ENCODE peak calls at places on chromosomes 12 and 14, in four cellular contexts. T, E, C and K are unnamed samples.

GRCh38 chr12:87756721-87757120 is 272.5 kb downstream of the C12orf50 start:
- DNase-seq in C (peak), E (no peak), T (no peak), K (peak)

GRCh38 chr12:76029982-76030377 is 1.6 kb downstream of the PHLDA1 start:
- DNase-seq in C (peak), T (no peak), E (peak), K (no peak)

GRCh38 chr12:88202500-88202899 is 60.4 kb downstream of the TMTC3 start:
- DNase-seq in C (no peak), T (no peak), E (no peak), K (no peak)

GRCh38 chr14:71931492-71932228 is 569 bp upstream of the RGS6 start:
- DNase-seq in C (no peak), E (peak), T (no peak), K (no peak)

GRCh38 chr14:24055971-24056799 is 4.4 kb downstream of the CARMIL3 start:
- DNase-seq in T (no peak), E (no peak), C (no peak), K (no peak)

GRCh38 chr12:95325501-95325900 is 107.9 kb downstream of the VEZT start:
- DNase-seq in C (no peak), E (no peak), T (no peak), K (no peak)

GRCh38 chr14:88323520-88324199 is 591 bp upstream of the KCNK10 start:
- DNase-seq in T (no peak), E (peak), C (peak), K (no peak)

GRCh38 chr14:42421377-42422078 is 814.9 kb downstream of the LRFN5 start:
- DNase-seq in C (no peak), E (no peak), T (no peak), K (no peak)

GRCh38 chr12:2046959-2047358 is 5.8 kb upstream of the CACNA1C start:
- DNase-seq in E (no peak), C (no peak), T (no peak), K (no peak)

GRCh38 chr12:2051700-2052625 is 824 bp upstream of the CACNA1C start:
- DNase-seq in C (no peak), T (no peak), E (peak), K (no peak)

GRCh38 chr12:2052861-2053674 is at the start of gene CACNA1C:
- DNase-seq in C (peak), T (no peak), E (peak), K (no peak)

GRCh38 chr12:2047752-2048151 is 5.0 kb upstream of the CACNA1C start:
- DNase-seq in E (no peak), T (no peak), C (no peak), K (no peak)

GRCh38 chr12:2049604-2050540 is 2.9 kb upstream of the CACNA1C start:
- DNase-seq in T (no peak), C (peak), E (no peak), K (no peak)
- H3K4me3 ChIP-seq in T (no peak), C (no peak), E (no peak), K (no peak)

DNA sequence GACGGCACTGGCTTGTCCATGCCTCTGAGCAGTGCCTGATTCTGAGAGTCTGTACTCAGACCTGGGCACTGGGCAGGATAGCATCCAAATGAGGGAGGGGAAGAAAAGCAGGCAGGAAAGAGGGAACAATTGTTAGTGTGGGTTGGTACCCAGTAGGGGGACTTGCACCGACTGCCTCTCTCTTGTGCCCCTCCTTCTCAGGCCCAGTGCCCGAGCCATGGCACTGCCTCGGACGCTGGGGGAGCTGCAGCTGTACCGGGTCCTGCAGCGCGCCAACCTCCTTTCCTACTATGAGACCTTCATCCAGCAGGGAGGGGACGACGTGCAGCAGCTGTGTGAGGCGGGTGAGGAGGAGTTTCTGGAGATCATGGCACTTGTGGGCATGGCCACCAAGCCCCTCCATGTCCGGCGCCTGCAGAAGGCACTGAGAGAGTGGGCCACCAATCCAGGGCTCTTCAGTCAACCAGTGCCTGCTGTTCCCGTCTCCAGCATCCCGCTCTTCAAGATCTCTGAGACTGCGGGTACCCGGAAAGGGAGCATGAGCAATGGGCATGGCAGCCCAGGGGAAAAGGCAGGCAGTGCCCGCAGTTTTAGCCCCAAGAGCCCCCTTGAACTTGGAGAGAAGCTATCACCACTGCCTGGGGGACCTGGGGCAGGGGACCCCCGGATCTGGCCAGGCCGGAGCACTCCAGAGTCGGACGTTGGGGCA is 2.2 kb downstream of the NAB2 start:
- DNase-seq in C (peak), E (no peak), T (no peak), K (no peak)
- H3K4me3 ChIP-seq in C (peak), E (peak), T (peak), K (peak)

DNA sequence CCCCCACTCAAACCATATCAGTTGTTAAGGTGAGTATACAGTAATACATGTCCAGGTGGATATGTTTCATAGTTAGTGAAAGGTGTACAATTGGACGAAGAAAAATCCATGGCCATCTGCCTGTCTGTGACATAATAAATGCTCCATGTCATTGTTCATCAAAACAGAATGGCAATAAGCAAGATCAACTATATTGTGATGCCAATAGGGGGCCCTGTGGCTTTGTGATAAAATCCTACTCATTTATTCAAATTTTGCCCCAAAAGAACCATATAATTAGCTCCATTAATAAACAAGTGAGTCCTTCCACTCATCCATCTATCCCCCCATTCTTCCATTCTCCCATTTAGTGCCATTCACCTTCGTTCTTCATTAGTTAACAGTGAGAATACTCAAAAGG is 102.0 kb downstream of the MGST1 start:
- DNase-seq in T (no peak), E (no peak), C (peak), K (no peak)
- H3K4me3 ChIP-seq in T (no peak), E (no peak), C (no peak), K (no peak)

GRCh38 chr14:97219356-97220017 is 422.3 kb downstream of the VRK1 start:
- DNase-seq in C (no peak), E (no peak), T (no peak), K (no peak)
- H3K4me3 ChIP-seq in C (no peak), E (peak), T (no peak), K (peak)

GRCh38 chr14:60974070-60974469 is 6.8 kb downstream of the TRMT5 start:
- DNase-seq in T (no peak), C (no peak), E (no peak), K (no peak)

GRCh38 chr14:60981626-60982455 is 796 bp downstream of the SLC38A6 start:
- DNase-seq in E (peak), C (peak), T (peak), K (peak)

GRCh38 chr14:60973070-60973469 is 7.8 kb downstream of the TRMT5 start:
- DNase-seq in E (no peak), C (no peak), T (no peak), K (no peak)

GRCh38 chr14:60980811-60981625 is at the start of the genes SLC38A6 and TRMT5:
- DNase-seq in C (peak), T (peak), E (peak), K (peak)

DNA sequence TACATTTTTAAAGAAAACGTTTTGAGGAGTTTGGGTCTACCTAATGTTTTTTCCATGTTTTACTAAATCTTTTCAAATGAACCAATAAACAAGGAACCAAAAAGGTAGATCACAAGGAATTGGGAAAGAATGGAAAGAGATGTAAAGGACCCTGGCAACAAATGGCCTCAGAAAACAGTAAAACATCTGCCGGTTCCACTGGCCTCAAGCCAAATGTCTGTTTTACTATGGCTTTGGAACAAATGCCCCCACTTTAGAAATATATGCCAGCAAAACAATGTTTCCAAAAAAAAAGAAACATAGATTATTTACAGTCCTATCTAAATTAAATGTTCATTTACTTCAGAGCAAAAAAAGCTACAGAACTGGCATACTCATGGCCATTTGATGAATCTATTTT is 3.0 kb downstream of the TRMT5 start:
- DNase-seq in C (peak), E (no peak), T (no peak), K (no peak)
- H3K4me3 ChIP-seq in C (no peak), E (peak), T (no peak), K (no peak)

GRCh38 chr14:21367582-21368144 is 16.2 kb downstream of the SUPT16H start:
- DNase-seq in C (no peak), E (no peak), T (no peak), K (no peak)
- H3K4me3 ChIP-seq in C (no peak), E (no peak), T (no peak), K (no peak)

DNA sequence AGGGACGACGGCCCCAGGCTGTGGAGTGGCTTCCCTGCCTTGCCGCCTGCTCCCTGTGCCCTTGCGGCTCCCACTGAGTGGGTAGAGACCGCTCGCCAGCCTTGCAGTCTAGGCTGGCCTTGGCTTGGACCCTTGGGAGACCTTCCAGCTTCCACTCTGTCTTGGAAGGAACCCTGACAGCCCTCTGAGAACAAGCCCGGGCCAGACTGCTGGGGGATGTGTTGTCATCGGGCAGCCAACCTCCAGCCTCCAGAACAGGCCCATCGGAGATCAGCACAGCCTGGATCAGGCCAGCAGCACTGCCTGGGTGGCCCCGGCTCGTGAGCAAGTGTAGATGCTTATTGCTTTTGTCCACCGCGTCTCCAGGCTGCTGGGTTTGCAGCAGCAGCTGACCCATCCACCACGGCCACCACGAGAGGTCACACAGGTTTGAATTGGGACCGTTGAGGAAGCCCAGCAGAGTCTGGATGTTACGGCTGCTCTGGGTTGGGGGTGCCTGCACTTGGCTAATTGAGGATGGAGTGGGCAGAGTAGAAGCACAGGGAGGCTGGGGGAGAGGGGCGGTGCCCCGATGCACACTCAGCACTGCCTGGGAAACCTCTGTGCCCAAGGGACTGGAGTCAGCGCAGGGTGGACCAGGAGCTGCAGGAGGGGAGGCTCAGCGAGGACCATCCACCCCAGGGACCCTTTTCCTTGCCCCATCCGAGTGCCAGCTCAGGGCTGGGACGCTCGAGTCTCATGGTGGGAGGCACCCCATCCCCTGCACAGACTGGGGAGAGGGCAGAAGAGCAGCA is 55.5 kb downstream of the NOC4L start:
- DNase-seq in C (no peak), E (no peak), T (no peak), K (no peak)
- H3K4me3 ChIP-seq in C (no peak), E (no peak), T (no peak), K (no peak)

GRCh38 chr12:54588110-54588831 is at the start of gene PPP1R1A:
- DNase-seq in T (no peak), C (no peak), E (peak), K (no peak)
- H3K4me3 ChIP-seq in T (no peak), C (peak), E (peak), K (peak)

GRCh38 chr12:92595663-92596062 is 107.1 kb upstream of the PLEKHG7 start:
- DNase-seq in C (no peak), T (no peak), E (no peak), K (no peak)

GRCh38 chr12:92596388-92596787 is 106.4 kb upstream of the PLEKHG7 start:
- DNase-seq in E (no peak), T (no peak), C (peak), K (peak)

GRCh38 chr12:92597997-92598396 is 104.8 kb upstream of the PLEKHG7 start:
- DNase-seq in E (no peak), C (no peak), T (no peak), K (peak)

GRCh38 chr12:92597118-92597517 is 105.7 kb upstream of the PLEKHG7 start:
- DNase-seq in C (no peak), E (no peak), T (no peak), K (no peak)

DNA sequence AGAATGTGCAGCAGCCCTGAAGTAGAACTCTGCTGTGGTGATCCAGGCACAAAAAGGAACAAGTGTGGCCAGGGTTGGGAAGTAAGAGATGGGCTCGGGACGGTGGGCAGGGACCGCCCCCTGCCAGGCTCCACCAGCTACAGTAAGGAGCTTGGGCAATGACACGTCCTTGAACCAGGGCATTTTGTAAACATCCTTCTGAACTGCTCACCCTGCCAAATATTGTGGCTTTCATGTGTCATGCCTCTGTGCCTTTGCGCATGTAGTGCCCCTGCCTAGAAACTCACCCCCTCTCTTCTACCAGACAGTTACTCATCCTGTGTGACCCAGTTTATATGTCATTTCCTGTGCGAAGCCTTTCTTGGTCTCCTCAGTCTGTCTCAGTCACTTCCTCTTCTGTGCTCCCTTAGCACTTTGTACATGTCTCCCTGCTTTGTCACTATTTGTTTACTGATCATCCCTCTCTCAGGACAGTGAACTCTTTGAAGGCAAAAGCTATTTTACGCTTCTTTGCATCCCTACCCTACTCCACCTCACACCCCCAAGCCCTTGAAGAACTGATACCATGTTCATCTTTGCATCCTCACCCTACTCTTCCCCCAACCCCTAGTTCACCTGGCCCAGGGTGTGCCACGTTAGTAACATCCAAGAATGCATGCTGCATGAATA is 108.9 kb upstream of the PLEKHG7 start:
- DNase-seq in T (peak), C (peak), E (no peak), K (peak)
- H3K4me3 ChIP-seq in T (no peak), C (no peak), E (no peak), K (no peak)